ENCODE peak calls at places on chromosome 14, in five cellular contexts. X is mammary epithelial cell, K is lung, V is right atrium auricular region, A is ovary. C is an unnamed sample. For H3K9me3 and H3K4me1, the result is how much of the 10 kb centered on the place peaks cover.

GRCh38 chr14:101121399-101122113 is 218.0 kb upstream of the RTL1 start:
- DNase-seq in X (no peak), K (peak), V (no peak), A (no peak), C (peak)

GRCh38 chr14:64947710-64948611 is 5.4 kb upstream of the GPX2 start:
- DNase-seq in X (no peak), K (no peak), V (peak), A (no peak), C (no peak)

GRCh38 chr14:64531567-64531966 is 9.0 kb upstream of the HSPA2 start:
- DNase-seq in X (no peak), K (no peak), V (no peak), A (no peak), C (no peak)

GRCh38 chr14:33617154-33617553 is 333.7 kb downstream of the EGLN3 start:
- DNase-seq in X (peak), K (no peak), V (no peak), A (no peak), C (no peak)

GRCh38 chr14:20591235-20591634 is at the start of gene RNASE12:
- DNase-seq in X (no peak), K (no peak), V (no peak), A (no peak), C (no peak)

GRCh38 chr14:45051896-45052295 is 32.0 kb upstream of the PRPF39 start:
- DNase-seq in X (no peak), K (no peak), V (no peak), A (no peak), C (no peak)

GRCh38 chr14:30223385-30223785 is 295.7 kb upstream of the PRKD1 start:
- DNase-seq in X (peak), K (peak), V (peak), A (peak), C (peak)

GRCh38 chr14:54804720-54805060 is 97.9 kb downstream of the GCH1 start:
- DNase-seq in X (peak), K (no peak), V (peak), A (no peak), C (no peak)

GRCh38 chr14:73732006-73732405 is 17.8 kb upstream of the PNMA1 start:
- DNase-seq in X (no peak), K (no peak), V (no peak), A (peak), C (no peak)

GRCh38 chr14:29911815-29912214 is 15.8 kb downstream of the PRKD1 start:
- DNase-seq in X (no peak), K (no peak), V (no peak), A (no peak), C (no peak)

GRCh38 chr14:68785817-68786490 is 6.9 kb downstream of the ZFP36L1 start:
- DNase-seq in X (peak), K (no peak), V (peak), A (peak), C (peak)

GRCh38 chr14:58395815-58396626 is at the start of gene TOMM20L:
- DNase-seq in X (peak), K (peak), V (peak), A (peak), C (peak)

GRCh38 chr14:89911018-89911919 is 43.3 kb downstream of the EFCAB11 start:
- DNase-seq in X (no peak), K (no peak), V (no peak), A (no peak), C (no peak)

GRCh38 chr14:50260511-50260910 is 29.1 kb upstream of the SOS2 start:
- DNase-seq in X (peak), K (no peak), V (no peak), A (no peak), C (no peak)

GRCh38 chr14:103003850-103004249 is 53.5 kb downstream of the CDC42BPB start:
- DNase-seq in X (no peak), K (no peak), V (no peak), A (no peak), C (no peak)

GRCh38 chr14:32136027-32136825 is 59.1 kb downstream of the ARHGAP5 start:
- DNase-seq in X (no peak), K (no peak), V (no peak), A (no peak), C (no peak)
- H3K9me3 ChIP-seq in X (under half), K (under half), V (under half), A (under half), C (under half)

GRCh38 chr14:92561906-92562489 is 48.4 kb downstream of the RIN3 start:
- DNase-seq in X (no peak), K (no peak), V (no peak), A (no peak), C (no peak)

GRCh38 chr14:92563359-92563758 is 49.8 kb downstream of the RIN3 start:
- DNase-seq in X (peak), K (no peak), V (no peak), A (no peak), C (no peak)

GRCh38 chr14:92565040-92565717 is 51.6 kb downstream of the RIN3 start:
- DNase-seq in X (no peak), K (no peak), V (no peak), A (no peak), C (no peak)

GRCh38 chr14:92565718-92566115 is 52.1 kb downstream of the RIN3 start:
- DNase-seq in X (no peak), K (no peak), V (no peak), A (no peak), C (no peak)

GRCh38 chr14:92564361-92565039 is 50.9 kb downstream of the RIN3 start:
- DNase-seq in X (no peak), K (no peak), V (no peak), A (no peak), C (no peak)
- H3K4me1 ChIP-seq in X (under half), K (under half), V (under half), A (under half), C (under half)

GRCh38 chr14:104524726-104525125 is 54.8 kb upstream of the C14orf180 start:
- DNase-seq in X (no peak), K (no peak), V (no peak), A (no peak), C (no peak)
- H3K9me3 ChIP-seq in X (under half), K (under half), V (under half), A (under half), C (under half)

GRCh38 chr14:71348817-71349216 is 441.6 kb downstream of the PCNX1 start:
- DNase-seq in X (no peak), K (no peak), V (no peak), A (no peak), C (no peak)

GRCh38 chr14:71346685-71347084 is 439.4 kb downstream of the PCNX1 start:
- DNase-seq in X (no peak), K (no peak), V (no peak), A (no peak), C (no peak)

GRCh38 chr14:71348394-71348793 is 441.1 kb downstream of the PCNX1 start:
- DNase-seq in X (no peak), K (no peak), V (no peak), A (no peak), C (no peak)

GRCh38 chr14:71341160-71341559 is 433.9 kb downstream of the PCNX1 start:
- DNase-seq in X (no peak), K (no peak), V (no peak), A (no peak), C (no peak)

DNA sequence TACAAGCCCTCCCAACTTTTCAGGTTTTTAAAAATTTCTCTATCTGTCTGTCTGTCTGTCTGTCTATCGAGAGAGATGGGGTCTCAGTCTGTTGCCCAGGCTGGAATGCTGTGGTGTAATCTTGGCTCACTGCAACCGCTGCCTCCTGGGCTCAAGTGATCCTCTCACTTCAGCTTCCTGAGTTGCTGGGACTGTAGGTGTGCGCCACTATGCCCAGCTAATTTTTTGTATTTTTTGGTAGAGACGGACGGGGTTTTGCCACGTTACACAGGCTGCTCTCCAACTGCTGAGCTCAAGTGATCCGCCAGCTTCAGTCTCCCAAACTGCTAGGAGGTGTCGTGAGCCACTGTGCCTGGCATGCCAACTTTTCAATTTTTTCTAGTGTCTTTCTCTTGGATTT is 437.2 kb downstream of the PCNX1 start:
- DNase-seq in X (no peak), K (no peak), V (no peak), A (no peak), C (no peak)
- H3K4me1 ChIP-seq in X (under half), K (under half), V (under half), A (under half), C (under half)

C was measured in pancreas.